ENCODE peak calls at places on chromosome 6, in seven cellular contexts. E is HCT116, I is HepG2, J is SK-N-SH, N is K562, X is H1, F is GM12878. H is an unnamed sample.
A peak's percentile ranks its signal among the peaks of the same experiment; 100 is the strongest.

GRCh38 chr6:40011844-40012243 is 77.6 kb upstream of the MOCS1 start:
- DNase-seq in J (no peak), E (no peak), F (no peak), X (no peak), N (no peak), I (no peak), H (no peak)

GRCh38 chr6:68779366-68779765 is 144.3 kb downstream of the ADGRB3 start:
- DNase-seq in J (no peak), E (no peak), N (no peak), I (no peak), X (no peak), F (no peak), H (no peak)

GRCh38 chr6:139597781-139598368 is 223.4 kb upstream of the CITED2 start:
- DNase-seq in N (no peak), X (no peak), J (no peak), I (peak; percentile 87), F (no peak), E (no peak), H (no peak)

GRCh38 chr6:16388488-16388887 is 150.1 kb downstream of the GMPR start:
- DNase-seq in F (no peak), N (no peak), X (no peak), I (no peak), J (no peak), E (no peak), H (no peak)

GRCh38 chr6:135300576-135300975 is 119.5 kb downstream of the MYB start:
- DNase-seq in I (no peak), X (no peak), N (no peak), F (no peak), J (no peak), E (no peak), H (no peak)

GRCh38 chr6:88728756-88729155 is 234.7 kb downstream of the RNGTT start:
- DNase-seq in E (no peak), J (no peak), X (no peak), F (no peak), I (no peak), N (no peak), H (no peak)

GRCh38 chr6:20978176-20978614 is 443.9 kb downstream of the CDKAL1 start:
- DNase-seq in I (no peak), X (no peak), F (peak; percentile 25), E (no peak), J (no peak), N (no peak), H (no peak)

GRCh38 chr6:35230498-35230897 is 16.7 kb downstream of the SCUBE3 start:
- DNase-seq in J (no peak), I (no peak), N (no peak), X (no peak), F (no peak), E (no peak), H (no peak)

GRCh38 chr6:39821739-39822532 is 29.8 kb downstream of the DAAM2 start:
- DNase-seq in E (no peak), N (no peak), X (no peak), I (no peak), J (no peak), F (no peak), H (no peak)

GRCh38 chr6:35954335-35954734 is 33.4 kb upstream of the SRPK1 start:
- DNase-seq in X (no peak), I (no peak), E (no peak), F (no peak), J (no peak), N (no peak), H (no peak)

GRCh38 chr6:139983555-139984276 is 609.3 kb upstream of the CITED2 start:
- DNase-seq in F (no peak), E (no peak), I (no peak), X (no peak), J (no peak), N (no peak), H (no peak)

GRCh38 chr6:125314019-125314581 is 12.3 kb upstream of the HDDC2 start:
- DNase-seq in I (peak; percentile 53), X (peak; percentile 59), F (no peak), N (peak; percentile 51), E (peak; percentile 42), J (peak; percentile 54), H (peak; percentile 36)
- TF ChIP-seq SIN3A in I (no peak), X (no peak), F (no peak), N (no peak), E (no peak), J (no peak), H (no peak)

GRCh38 chr6:1317302-1317815 is 5.5 kb downstream of the FOXQ1 start:
- DNase-seq in N (no peak), J (no peak), E (no peak), F (no peak), I (no peak), X (no peak), H (no peak)

GRCh38 chr6:1315201-1315559 is 3.3 kb downstream of the FOXQ1 start:
- DNase-seq in J (no peak), F (no peak), N (no peak), E (no peak), X (no peak), I (no peak), H (no peak)

GRCh38 chr6:1318036-1318435 is 6.1 kb downstream of the FOXQ1 start:
- DNase-seq in E (no peak), I (no peak), J (no peak), N (no peak), F (no peak), X (no peak), H (no peak)

GRCh38 chr6:1315560-1316386 is 3.9 kb downstream of the FOXQ1 start:
- DNase-seq in X (no peak), N (no peak), J (no peak), E (no peak), I (peak; percentile 78), F (no peak), H (no peak)

DNA sequence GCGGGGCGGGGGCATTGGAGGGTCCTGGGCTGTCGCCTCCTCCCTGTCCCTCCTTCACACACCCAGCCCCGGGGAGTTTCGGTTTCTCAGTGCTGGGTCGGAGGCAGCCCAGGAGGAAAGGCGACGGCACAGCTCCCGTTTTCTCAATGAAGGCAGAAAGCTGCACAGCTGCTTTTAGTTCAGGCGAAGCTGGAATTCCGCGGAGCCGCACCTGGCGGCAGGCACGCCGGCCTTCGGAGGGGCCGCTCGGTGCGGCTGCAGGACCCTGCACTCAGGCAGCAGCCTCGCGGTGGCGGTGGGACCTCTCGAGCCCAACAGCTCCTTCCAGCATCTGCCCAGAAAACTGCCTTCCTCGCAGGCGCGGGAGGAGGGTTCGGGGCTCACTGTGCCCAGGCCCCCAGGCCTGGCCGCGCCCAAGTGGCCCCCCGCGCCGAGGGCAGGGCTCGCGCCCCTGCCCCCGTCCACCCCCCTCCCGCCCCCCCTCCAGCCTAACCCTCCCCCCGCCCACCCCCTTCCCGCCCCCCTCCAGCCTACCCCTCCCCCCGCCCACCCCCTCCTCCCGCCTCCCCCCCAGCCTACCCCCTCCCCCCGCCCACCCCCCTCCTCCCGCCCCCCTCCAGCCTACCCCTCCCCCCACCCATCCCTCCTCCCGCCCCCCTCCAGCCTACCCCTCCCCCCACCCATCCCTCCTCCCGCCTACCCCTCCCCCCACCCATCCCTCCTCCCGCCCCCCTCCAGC is 4.8 kb downstream of the FOXQ1 start:
- DNase-seq in N (no peak), F (peak; percentile 30), J (peak; percentile 35), E (no peak), I (peak; percentile 70), X (peak; percentile 63), H (no peak)
- TF ChIP-seq SIN3A in N (no peak), F (no peak), J (no peak), E (no peak), I (no peak), X (no peak), H (no peak)

DNA sequence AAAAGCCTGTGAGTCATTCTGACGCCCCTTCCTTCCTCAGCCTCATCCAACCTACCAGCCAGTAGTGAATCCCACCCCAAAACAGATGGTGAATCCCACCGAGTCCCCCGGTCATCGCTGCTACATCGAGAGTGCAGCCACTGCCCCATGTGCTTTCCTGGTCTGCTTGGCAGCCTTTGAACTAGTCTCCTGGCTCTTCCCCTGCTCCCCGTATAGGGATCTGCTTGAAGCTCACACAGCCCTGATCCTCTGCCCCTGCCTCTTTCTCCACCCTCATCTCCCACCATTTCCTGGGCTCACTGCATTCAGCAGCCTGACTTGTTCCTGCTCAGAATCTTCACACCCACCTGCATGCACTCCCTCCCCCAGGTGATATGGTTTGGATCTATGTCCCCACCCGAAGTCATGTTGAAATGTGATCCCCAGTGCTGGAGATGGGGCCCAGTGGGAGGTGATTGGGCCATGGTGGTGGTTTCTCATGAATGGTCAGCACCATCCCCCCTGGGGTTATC is 14.6 kb downstream of the SYNJ2 start:
- DNase-seq in E (no peak), F (no peak), I (no peak), J (no peak), X (no peak), N (no peak), H (no peak)
- TF ChIP-seq SIN3A in E (no peak), F (no peak), I (no peak), J (no peak), X (no peak), N (no peak), H (no peak)

GRCh38 chr6:33375143-33375649 is 16.4 kb upstream of the KIFC1 start:
- DNase-seq in F (no peak), N (no peak), X (no peak), E (no peak), I (no peak), J (peak; percentile 63), H (no peak)

GRCh38 chr6:33374359-33374910 is 17.2 kb upstream of the KIFC1 start:
- DNase-seq in E (no peak), F (no peak), N (no peak), X (no peak), J (no peak), I (no peak), H (no peak)

GRCh38 chr6:33373950-33374349 is 17.7 kb upstream of the KIFC1 start:
- DNase-seq in E (no peak), X (no peak), J (no peak), I (no peak), F (no peak), N (no peak), H (no peak)

GRCh38 chr6:33377166-33377565 is 14.5 kb upstream of the KIFC1 start:
- DNase-seq in I (no peak), F (no peak), E (no peak), X (no peak), N (no peak), J (no peak), H (no peak)

GRCh38 chr6:33372532-33373123 is 19.0 kb upstream of the KIFC1 start:
- DNase-seq in X (no peak), N (no peak), I (no peak), J (no peak), E (no peak), F (no peak), H (no peak)
- TF ChIP-seq SIN3A in X (no peak), N (no peak), I (no peak), J (no peak), E (no peak), F (no peak), H (no peak)

DNA sequence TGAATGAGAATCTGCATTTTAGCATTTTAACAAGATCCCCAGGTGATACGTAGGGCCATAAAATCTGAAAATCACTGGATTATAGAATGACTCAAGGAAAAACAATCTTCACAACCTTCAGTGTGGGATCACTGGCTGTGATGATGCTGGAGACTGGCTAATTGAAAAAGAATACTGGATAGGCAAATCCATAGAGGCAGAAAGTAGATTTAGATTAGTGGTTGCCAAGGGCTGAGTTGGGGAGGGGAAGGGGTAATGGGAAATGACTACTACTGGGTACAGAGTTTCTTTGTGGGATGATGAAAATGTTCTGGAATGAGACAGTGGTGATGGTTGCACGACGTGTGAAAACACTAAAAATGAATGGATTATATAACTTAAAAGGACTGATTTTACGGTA is 84.1 kb downstream of the CDK19 start:
- DNase-seq in X (no peak), E (no peak), N (no peak), F (no peak), J (no peak), I (no peak), H (no peak)
- TF ChIP-seq SIN3A in X (no peak), E (no peak), N (no peak), F (no peak), J (no peak), I (no peak), H (no peak)

H was measured in Panc1.